ENCODE peak calls at places on chromosomes 12 and 14, in four cellular contexts. One of them, this sample, is unnamed.

GRCh38 chr14:52871606-52872005 is 79.2 kb downstream of the FERMT2 start:
- DNase-seq in stimulated activated CD4-positive, alpha-beta T cell treated with anti-CD3 and anti-CD28 coated beads, TNF-alpha, amount 100 ng/mL, for 4 hours: no peak
- DNase-seq in iPS DF 6.9: no peak
- DNase-seq in astrocyte of the hippocampus: no peak
- DNase-seq in this sample: no peak

GRCh38 chr14:76958975-76959710 is 69.4 kb downstream of the IRF2BPL start:
- DNase-seq in astrocyte of the hippocampus: peak
- DNase-seq in stimulated activated CD4-positive, alpha-beta T cell treated with anti-CD3 and anti-CD28 coated beads, TNF-alpha, amount 100 ng/mL, for 4 hours: no peak
- DNase-seq in iPS DF 6.9: no peak
- DNase-seq in this sample: no peak

GRCh38 chr12:66693901-66694513 is 15.1 kb upstream of the GRIP1 start:
- DNase-seq in iPS DF 6.9: no peak
- DNase-seq in stimulated activated CD4-positive, alpha-beta T cell treated with anti-CD3 and anti-CD28 coated beads, TNF-alpha, amount 100 ng/mL, for 4 hours: no peak
- DNase-seq in astrocyte of the hippocampus: peak
- DNase-seq in this sample: peak

GRCh38 chr12:80814453-80814852 is 97.7 kb downstream of the MYF5 start:
- DNase-seq in stimulated activated CD4-positive, alpha-beta T cell treated with anti-CD3 and anti-CD28 coated beads, TNF-alpha, amount 100 ng/mL, for 4 hours: no peak
- DNase-seq in iPS DF 6.9: no peak
- DNase-seq in astrocyte of the hippocampus: no peak
- DNase-seq in this sample: no peak

GRCh38 chr14:97025722-97026121 is 228.5 kb downstream of the VRK1 start:
- DNase-seq in astrocyte of the hippocampus: no peak
- DNase-seq in iPS DF 6.9: no peak
- DNase-seq in stimulated activated CD4-positive, alpha-beta T cell treated with anti-CD3 and anti-CD28 coated beads, TNF-alpha, amount 100 ng/mL, for 4 hours: no peak
- DNase-seq in this sample: no peak

GRCh38 chr14:29740491-29740890 is 187.2 kb downstream of the PRKD1 start:
- DNase-seq in astrocyte of the hippocampus: no peak
- DNase-seq in iPS DF 6.9: no peak
- DNase-seq in stimulated activated CD4-positive, alpha-beta T cell treated with anti-CD3 and anti-CD28 coated beads, TNF-alpha, amount 100 ng/mL, for 4 hours: no peak
- DNase-seq in this sample: no peak

GRCh38 chr12:57176846-57177245 is 29.4 kb upstream of the LRP1-AS start:
- DNase-seq in iPS DF 6.9: no peak
- DNase-seq in astrocyte of the hippocampus: no peak
- DNase-seq in stimulated activated CD4-positive, alpha-beta T cell treated with anti-CD3 and anti-CD28 coated beads, TNF-alpha, amount 100 ng/mL, for 4 hours: no peak
- DNase-seq in this sample: peak

GRCh38 chr14:28731358-28731757 is 35.2 kb upstream of the FOXG1 start:
- DNase-seq in astrocyte of the hippocampus: no peak
- DNase-seq in stimulated activated CD4-positive, alpha-beta T cell treated with anti-CD3 and anti-CD28 coated beads, TNF-alpha, amount 100 ng/mL, for 4 hours: no peak
- DNase-seq in iPS DF 6.9: no peak
- DNase-seq in this sample: no peak

GRCh38 chr12:89040146-89040964 is 311.9 kb downstream of the DUSP6 start:
- DNase-seq in iPS DF 6.9: no peak
- DNase-seq in stimulated activated CD4-positive, alpha-beta T cell treated with anti-CD3 and anti-CD28 coated beads, TNF-alpha, amount 100 ng/mL, for 4 hours: peak
- DNase-seq in astrocyte of the hippocampus: no peak
- DNase-seq in this sample: peak

GRCh38 chr14:91501951-91502930 is 7.9 kb downstream of the PPP4R3A start:
- DNase-seq in iPS DF 6.9: no peak
- DNase-seq in astrocyte of the hippocampus: peak
- DNase-seq in stimulated activated CD4-positive, alpha-beta T cell treated with anti-CD3 and anti-CD28 coated beads, TNF-alpha, amount 100 ng/mL, for 4 hours: no peak
- DNase-seq in this sample: no peak

GRCh38 chr12:4908694-4909396 is 860 bp upstream of the KCNA1 start:
- DNase-seq in stimulated activated CD4-positive, alpha-beta T cell treated with anti-CD3 and anti-CD28 coated beads, TNF-alpha, amount 100 ng/mL, for 4 hours: no peak
- DNase-seq in astrocyte of the hippocampus: peak
- DNase-seq in iPS DF 6.9: peak
- DNase-seq in this sample: no peak

GRCh38 chr14:100059433-100059781 is 5.8 kb upstream of the EVL start:
- DNase-seq in iPS DF 6.9: no peak
- DNase-seq in astrocyte of the hippocampus: no peak
- DNase-seq in stimulated activated CD4-positive, alpha-beta T cell treated with anti-CD3 and anti-CD28 coated beads, TNF-alpha, amount 100 ng/mL, for 4 hours: no peak
- DNase-seq in this sample: no peak

GRCh38 chr12:20514598-20514997 is 146.3 kb downstream of the PDE3A start:
- DNase-seq in iPS DF 6.9: no peak
- DNase-seq in stimulated activated CD4-positive, alpha-beta T cell treated with anti-CD3 and anti-CD28 coated beads, TNF-alpha, amount 100 ng/mL, for 4 hours: no peak
- DNase-seq in astrocyte of the hippocampus: no peak
- DNase-seq in this sample: no peak

GRCh38 chr14:102088012-102088792 is 1.4 kb upstream of the HSP90AA1 start:
- DNase-seq in iPS DF 6.9: no peak
- DNase-seq in astrocyte of the hippocampus: no peak
- DNase-seq in stimulated activated CD4-positive, alpha-beta T cell treated with anti-CD3 and anti-CD28 coated beads, TNF-alpha, amount 100 ng/mL, for 4 hours: peak
- DNase-seq in this sample: no peak

GRCh38 chr14:23640524-23641141 is 4.5 kb downstream of the DHRS2 start:
- DNase-seq in iPS DF 6.9: no peak
- DNase-seq in stimulated activated CD4-positive, alpha-beta T cell treated with anti-CD3 and anti-CD28 coated beads, TNF-alpha, amount 100 ng/mL, for 4 hours: no peak
- DNase-seq in astrocyte of the hippocampus: peak
- DNase-seq in this sample: peak

GRCh38 chr12:237026-237815 is 23.3 kb upstream of the SLC6A12 start:
- DNase-seq in astrocyte of the hippocampus: no peak
- DNase-seq in iPS DF 6.9: no peak
- DNase-seq in stimulated activated CD4-positive, alpha-beta T cell treated with anti-CD3 and anti-CD28 coated beads, TNF-alpha, amount 100 ng/mL, for 4 hours: no peak
- DNase-seq in this sample: no peak

GRCh38 chr14:45201908-45202307 is 51.1 kb downstream of the MIS18BP1 start:
- DNase-seq in iPS DF 6.9: no peak
- DNase-seq in astrocyte of the hippocampus: peak
- DNase-seq in stimulated activated CD4-positive, alpha-beta T cell treated with anti-CD3 and anti-CD28 coated beads, TNF-alpha, amount 100 ng/mL, for 4 hours: no peak
- DNase-seq in this sample: no peak